ENCODE peak calls at places on chromosomes 2 and 18, in ten cellular contexts. P, F, K, C, E, U, N, Y, Z and B are unnamed samples.

GRCh38 chr2:110149330-110150220 is 34.0 kb upstream of the MALL start:
- DNase-seq in P (no peak), F (no peak), K (no peak), C (no peak), E (no peak), U (no peak), N (peak), Y (peak), Z (no peak), B (no peak)

GRCh38 chr2:54967759-54968365 is 82.4 kb downstream of the RTN4 start:
- DNase-seq in P (no peak), F (no peak), K (no peak), C (no peak), E (peak), U (no peak), N (no peak), Y (no peak), Z (no peak), B (no peak)

GRCh38 chr2:174836345-174836999 is 72.2 kb upstream of the CHRNA1 start:
- DNase-seq in P (no peak), F (no peak), K (no peak), C (no peak), E (no peak), U (no peak), N (peak), Y (peak), Z (peak), B (no peak)

GRCh38 chr18:23844991-23845680 is 155.9 kb downstream of the LAMA3 start:
- DNase-seq in P (no peak), F (no peak), K (no peak), C (no peak), E (no peak), U (no peak), N (peak), Y (no peak), Z (no peak), B (no peak)

GRCh38 chr2:135055182-135055786 is 3.2 kb downstream of the RAB3GAP1 start:
- DNase-seq in P (no peak), F (no peak), K (no peak), C (no peak), E (no peak), U (no peak), N (peak), Y (peak), Z (peak), B (no peak)

GRCh38 chr2:140734992-140735391 is 1395.8 kb downstream of the LRP1B start:
- DNase-seq in P (no peak), F (no peak), K (no peak), C (peak), E (no peak), U (no peak), N (no peak), Y (no peak), Z (no peak), B (no peak)

GRCh38 chr2:170101789-170102188 is 76.2 kb upstream of the MYO3B start:
- DNase-seq in P (no peak), F (no peak), K (no peak), C (no peak), E (no peak), U (no peak), N (no peak), Y (no peak), Z (no peak), B (no peak)

GRCh38 chr2:238117199-238118154 is 17.3 kb downstream of the ESPNL start:
- DNase-seq in P (no peak), F (no peak), K (no peak), C (no peak), E (peak), U (no peak), N (peak), Y (no peak), Z (peak), B (no peak)

GRCh38 chr2:174516495-174517378 is 29.9 kb upstream of the GPR155 start:
- DNase-seq in P (no peak), F (no peak), K (no peak), C (no peak), E (no peak), U (no peak), N (no peak), Y (no peak), Z (no peak), B (no peak)

GRCh38 chr2:237465515-237466227 is 21.4 kb upstream of the MLPH start:
- DNase-seq in P (no peak), F (peak), K (no peak), C (no peak), E (no peak), U (no peak), N (peak), Y (peak), Z (peak), B (no peak)

GRCh38 chr2:26455801-26456700 is 21.9 kb downstream of the OTOF start:
- DNase-seq in P (no peak), F (no peak), K (no peak), C (no peak), E (peak), U (no peak), N (no peak), Y (no peak), Z (peak), B (no peak)

GRCh38 chr2:33681333-33681732 is 82.2 kb upstream of the FAM98A start:
- DNase-seq in P (no peak), F (no peak), K (no peak), C (no peak), E (no peak), U (no peak), N (no peak), Y (peak), Z (no peak), B (no peak)

GRCh38 chr2:117704818-117705217 is 109.7 kb upstream of the DDX18 start:
- DNase-seq in P (no peak), F (no peak), K (no peak), C (no peak), E (no peak), U (no peak), N (no peak), Y (no peak), Z (no peak), B (no peak)

GRCh38 chr2:1759611-1759930 is 15.3 kb upstream of the PXDN start:
- DNase-seq in P (no peak), F (no peak), K (no peak), C (no peak), E (no peak), U (no peak), N (no peak), Y (no peak), Z (no peak), B (no peak)

GRCh38 chr2:64405476-64406406 is 48.2 kb upstream of the LGALSL start:
- DNase-seq in P (peak), F (no peak), K (no peak), C (no peak), E (peak), U (no peak), N (peak), Y (peak), Z (no peak), B (no peak)

GRCh38 chr2:65387017-65387416 is 45.4 kb downstream of the SPRED2 start:
- DNase-seq in P (peak), F (no peak), K (no peak), C (no peak), E (no peak), U (no peak), N (no peak), Y (no peak), Z (no peak), B (no peak)